ENCODE peak calls at places on chromosome 15, in four cellular contexts. W, R, H and T are unnamed samples.

GRCh38 chr15:55897560-55898336 is 95.7 kb downstream of the NEDD4 start:
- DNase-seq in W (peak), R (peak), H (peak), T (no peak)

GRCh38 chr15:30023798-30024295 is 58.9 kb upstream of the GOLGA8J start:
- DNase-seq in W (no peak), R (no peak), H (peak), T (no peak)

GRCh38 chr15:52183562-52184173 is 7.5 kb downstream of the GNB5 start:
- DNase-seq in W (peak), R (peak), H (peak), T (no peak)

GRCh38 chr15:74203914-74204431 is 1.4 kb upstream of the STRA6 start:
- DNase-seq in W (no peak), R (peak), H (peak), T (no peak)

GRCh38 chr15:61644550-61644949 is 415.4 kb upstream of the RORA start:
- DNase-seq in W (no peak), R (no peak), H (no peak), T (no peak)

GRCh38 chr15:58793862-58794261 is 22.8 kb downstream of the MINDY2 start:
- DNase-seq in W (no peak), R (no peak), H (peak), T (no peak)

GRCh38 chr15:89500397-89501270 is 4.3 kb upstream of the RHCG start:
- DNase-seq in W (no peak), R (no peak), H (no peak), T (no peak)

GRCh38 chr15:40307421-40308165 is at the start of gene PLCB2:
- DNase-seq in W (peak), R (no peak), H (no peak), T (no peak)

GRCh38 chr15:51770902-51771301 is 19.5 kb downstream of the TMOD2 start:
- DNase-seq in W (no peak), R (no peak), H (no peak), T (no peak)

GRCh38 chr15:67755936-67756335 is 69.4 kb upstream of the SKOR1 start:
- DNase-seq in W (no peak), R (no peak), H (no peak), T (no peak)

GRCh38 chr15:26670116-26670515 is 102.8 kb downstream of the GABRB3 start:
- DNase-seq in W (no peak), R (no peak), H (no peak), T (no peak)

GRCh38 chr15:58352026-58352929 is 79.5 kb upstream of the LIPC start:
- DNase-seq in W (no peak), R (no peak), H (no peak), T (no peak)

DNA sequence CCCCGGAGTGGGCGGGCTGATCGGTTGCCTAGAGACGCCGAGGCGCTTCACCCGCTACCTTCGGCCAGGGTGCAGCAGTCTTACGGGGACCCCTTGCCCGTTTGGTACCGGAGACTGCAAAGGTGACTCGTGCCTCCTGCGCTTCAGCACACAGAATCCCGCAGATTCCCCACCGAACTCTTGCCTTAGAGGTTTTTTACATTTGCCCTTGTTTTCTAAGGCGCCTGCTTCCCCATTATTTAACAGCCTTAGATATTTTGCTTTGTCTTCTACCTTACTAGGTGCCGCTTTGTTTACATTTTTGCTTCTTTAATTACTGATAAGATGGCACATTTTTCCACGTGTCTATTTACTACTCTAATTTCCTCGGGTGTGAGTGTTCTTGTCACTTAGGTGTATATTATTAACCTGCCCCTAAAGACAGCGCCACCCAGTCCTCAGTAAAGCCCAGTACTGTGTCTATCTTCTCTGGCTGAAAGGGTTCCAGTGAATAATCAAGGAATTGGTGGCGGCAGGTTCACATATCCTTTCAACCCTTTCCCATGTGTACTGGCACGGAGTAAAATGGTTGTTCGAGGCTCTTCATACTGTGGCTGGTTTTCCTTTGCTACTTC is 563 bp upstream of the CEP152 start:
- DNase-seq in W (no peak), R (peak), H (no peak), T (no peak)
- TF ChIP-seq CTCF in W (no peak), R (peak), H (no peak), T (no peak)

GRCh38 chr15:96171271-96171739 is 159.2 kb upstream of the NR2F2 start:
- DNase-seq in W (no peak), R (peak), H (no peak), T (no peak)

GRCh38 chr15:96170616-96171270 is 159.8 kb upstream of the NR2F2 start:
- DNase-seq in W (no peak), R (no peak), H (no peak), T (no peak)

GRCh38 chr15:96166223-96167200 is 164.0 kb upstream of the NR2F2 start:
- DNase-seq in W (no peak), R (peak), H (no peak), T (no peak)

GRCh38 chr15:96177279-96177678 is 153.2 kb upstream of the NR2F2 start:
- DNase-seq in W (no peak), R (no peak), H (no peak), T (no peak)

GRCh38 chr15:96171842-96172241 is 158.7 kb upstream of the NR2F2 start:
- DNase-seq in W (no peak), R (peak), H (no peak), T (no peak)
- H3K4me3 ChIP-seq in W (no peak), R (no peak), H (no peak), T (no peak)

GRCh38 chr15:31393441-31394091 is 66.9 kb downstream of the KLF13 start:
- DNase-seq in W (peak), R (no peak), H (no peak), T (no peak)

GRCh38 chr15:31390777-31391486 is 64.3 kb downstream of the KLF13 start:
- DNase-seq in W (no peak), R (no peak), H (no peak), T (no peak)

GRCh38 chr15:31390029-31390428 is 63.4 kb downstream of the KLF13 start:
- DNase-seq in W (no peak), R (no peak), H (no peak), T (no peak)

GRCh38 chr15:31392761-31393401 is 66.2 kb downstream of the KLF13 start:
- DNase-seq in W (peak), R (peak), H (peak), T (no peak)

DNA sequence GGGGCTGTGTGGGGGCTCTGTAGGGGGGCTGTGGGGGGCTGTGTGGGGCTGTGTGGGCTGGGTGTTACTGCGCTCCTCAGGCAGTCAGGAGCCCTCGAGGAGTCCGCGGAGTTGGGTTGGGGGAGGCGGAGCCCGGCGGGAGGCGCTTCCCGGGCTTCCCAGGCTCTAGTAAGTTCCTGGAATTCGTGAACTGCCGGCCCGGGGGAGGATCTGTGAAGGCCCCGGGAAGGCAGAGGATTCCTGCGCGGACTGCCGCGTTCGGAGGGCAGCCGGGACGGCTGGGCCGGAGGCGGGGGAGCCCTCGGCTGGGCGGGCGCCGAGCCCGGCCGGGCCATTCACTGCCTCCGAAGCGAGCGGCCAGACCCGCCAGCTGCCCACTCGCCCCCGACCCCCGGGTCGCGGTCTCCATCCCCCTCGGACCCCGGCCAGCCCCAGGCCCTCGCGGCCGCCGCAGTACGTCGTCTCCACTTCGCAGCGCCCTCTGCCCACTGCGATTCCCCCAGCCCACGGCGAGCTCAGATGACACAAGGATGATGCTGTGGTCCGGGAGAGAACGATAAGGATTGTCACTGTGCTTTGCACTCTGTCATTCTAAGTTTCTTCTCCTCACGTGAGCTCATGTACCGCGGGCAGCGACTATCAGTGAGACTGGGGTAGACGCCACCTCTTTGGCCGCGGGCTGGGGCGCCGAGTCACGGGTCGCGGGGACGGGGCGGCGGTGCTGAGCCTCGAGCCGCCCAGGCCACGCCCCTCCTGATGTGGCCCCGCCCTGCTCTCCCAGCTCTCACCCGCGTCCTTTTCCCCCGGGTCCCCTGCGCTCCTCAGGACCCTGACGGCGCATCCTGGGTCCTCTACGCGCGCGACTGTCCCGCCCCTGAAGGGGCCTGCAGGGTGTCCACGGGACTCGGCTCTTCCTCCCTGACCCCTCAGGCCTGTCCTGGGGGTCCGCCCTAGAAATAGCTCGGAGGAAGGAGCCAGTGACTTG is 65.3 kb downstream of the KLF13 start:
- DNase-seq in W (peak), R (peak), H (peak), T (peak)
- TF ChIP-seq CTCF in W (no peak), R (no peak), H (no peak), T (no peak)

DNA sequence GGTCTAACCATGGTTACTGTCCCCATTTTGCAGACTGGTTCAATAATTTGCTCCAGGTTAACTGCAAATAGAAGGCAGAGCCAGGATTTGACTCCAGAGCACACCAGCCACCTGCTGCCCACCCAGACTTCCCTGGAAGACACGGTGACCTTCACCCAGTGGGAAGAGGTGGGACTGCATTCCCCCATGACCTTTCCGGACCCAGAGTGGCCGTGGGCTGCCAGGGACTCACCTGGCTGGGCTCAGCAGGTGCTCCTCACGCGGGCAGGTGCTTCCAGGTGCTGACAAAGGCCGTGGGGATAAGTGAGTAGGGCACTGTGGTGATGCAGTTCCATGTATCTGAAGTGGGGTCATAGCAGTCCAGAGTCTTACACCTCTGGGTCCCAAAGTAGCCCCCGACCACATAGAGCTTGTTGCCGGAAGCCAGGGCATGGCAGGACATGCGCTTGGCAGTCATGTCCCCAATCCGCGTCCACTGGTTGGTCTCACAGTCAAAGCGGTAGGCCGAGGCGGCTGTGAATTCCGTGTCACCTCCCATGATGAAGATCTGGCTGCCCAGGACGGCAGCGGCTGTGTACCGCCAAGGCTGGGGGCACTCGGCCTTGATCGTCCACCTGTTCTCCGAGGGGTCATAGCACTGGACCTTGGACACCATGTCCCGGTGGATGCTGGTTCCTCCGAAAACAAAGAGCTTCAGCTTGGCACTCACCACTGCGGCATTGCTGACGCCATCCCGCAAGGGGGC is 26.8 kb downstream of the KLHL25 start:
- DNase-seq in W (no peak), R (no peak), H (no peak), T (no peak)
- H3K4me3 ChIP-seq in W (no peak), R (no peak), H (no peak), T (no peak)

GRCh38 chr15:98914626-98915025 is 93.0 kb downstream of the PGPEP1L start:
- DNase-seq in W (no peak), R (no peak), H (peak), T (peak)
- TF ChIP-seq CTCF in W (no peak), R (no peak), H (no peak), T (no peak)